ENCODE peak calls at places on chromosomes 4 and X, in five cellular contexts. One of them, this sample, is unnamed.

GRCh38 chrX:53126377-53126776 is 32.4 kb downstream of the KANTR start:
- DNase-seq in endothelial cell: no peak
- DNase-seq in stimulated activated CD4-positive, alpha-beta T cell treated with anti-CD3 and anti-CD28 coated beads, Interleukin-4, amount 100 ng/mL, for 4 hours: no peak
- DNase-seq in NCI-H446 treated with DMSO at 0.1 percent for 48 hours: no peak
- DNase-seq in adrenal gland: no peak
- DNase-seq in this sample: no peak

GRCh38 chrX:19629541-19629940 is 114.2 kb upstream of the MAP3K15 start:
- DNase-seq in endothelial cell: no peak
- DNase-seq in stimulated activated CD4-positive, alpha-beta T cell treated with anti-CD3 and anti-CD28 coated beads, Interleukin-4, amount 100 ng/mL, for 4 hours: no peak
- DNase-seq in NCI-H446 treated with DMSO at 0.1 percent for 48 hours: no peak
- DNase-seq in adrenal gland: no peak
- DNase-seq in this sample: no peak

GRCh38 chr4:182449186-182449880 is 206.1 kb downstream of the TENM3 start:
- DNase-seq in endothelial cell: peak; percentile 61
- DNase-seq in stimulated activated CD4-positive, alpha-beta T cell treated with anti-CD3 and anti-CD28 coated beads, Interleukin-4, amount 100 ng/mL, for 4 hours: no peak
- DNase-seq in NCI-H446 treated with DMSO at 0.1 percent for 48 hours: no peak
- DNase-seq in adrenal gland: peak; percentile 61
- DNase-seq in this sample: no peak

GRCh38 chrX:13013353-13014110 is 30.9 kb downstream of the FAM9C start:
- DNase-seq in endothelial cell: no peak
- DNase-seq in stimulated activated CD4-positive, alpha-beta T cell treated with anti-CD3 and anti-CD28 coated beads, Interleukin-4, amount 100 ng/mL, for 4 hours: no peak
- DNase-seq in NCI-H446 treated with DMSO at 0.1 percent for 48 hours: no peak
- DNase-seq in adrenal gland: peak; percentile 34
- DNase-seq in this sample: no peak

GRCh38 chr4:147530153-147530552 is 49.3 kb downstream of the EDNRA start:
- DNase-seq in endothelial cell: no peak
- DNase-seq in stimulated activated CD4-positive, alpha-beta T cell treated with anti-CD3 and anti-CD28 coated beads, Interleukin-4, amount 100 ng/mL, for 4 hours: no peak
- DNase-seq in NCI-H446 treated with DMSO at 0.1 percent for 48 hours: no peak
- DNase-seq in adrenal gland: no peak
- DNase-seq in this sample: no peak

GRCh38 chr4:159540501-159540900 is 437.6 kb downstream of the RAPGEF2 start:
- DNase-seq in endothelial cell: no peak
- DNase-seq in stimulated activated CD4-positive, alpha-beta T cell treated with anti-CD3 and anti-CD28 coated beads, Interleukin-4, amount 100 ng/mL, for 4 hours: no peak
- DNase-seq in NCI-H446 treated with DMSO at 0.1 percent for 48 hours: no peak
- DNase-seq in adrenal gland: no peak
- DNase-seq in this sample: no peak

GRCh38 chrX:13088155-13088485 is 43.7 kb upstream of the FAM9C start:
- DNase-seq in endothelial cell: no peak
- DNase-seq in stimulated activated CD4-positive, alpha-beta T cell treated with anti-CD3 and anti-CD28 coated beads, Interleukin-4, amount 100 ng/mL, for 4 hours: no peak
- DNase-seq in NCI-H446 treated with DMSO at 0.1 percent for 48 hours: no peak
- DNase-seq in adrenal gland: no peak
- DNase-seq in this sample: no peak

GRCh38 chr4:190019023-190019858 is 7.8 kb downstream of the FRG2 start:
- DNase-seq in endothelial cell: peak; percentile 41
- DNase-seq in stimulated activated CD4-positive, alpha-beta T cell treated with anti-CD3 and anti-CD28 coated beads, Interleukin-4, amount 100 ng/mL, for 4 hours: no peak
- DNase-seq in NCI-H446 treated with DMSO at 0.1 percent for 48 hours: no peak
- DNase-seq in adrenal gland: no peak
- DNase-seq in this sample: peak; percentile 50

GRCh38 chr4:172149329-172149728 is 336.1 kb downstream of the GALNTL6 start:
- DNase-seq in endothelial cell: no peak
- DNase-seq in stimulated activated CD4-positive, alpha-beta T cell treated with anti-CD3 and anti-CD28 coated beads, Interleukin-4, amount 100 ng/mL, for 4 hours: no peak
- DNase-seq in NCI-H446 treated with DMSO at 0.1 percent for 48 hours: no peak
- DNase-seq in adrenal gland: no peak
- DNase-seq in this sample: no peak

GRCh38 chr4:145819246-145820181 is 119.1 kb downstream of the ZNF827 start:
- DNase-seq in endothelial cell: no peak
- DNase-seq in stimulated activated CD4-positive, alpha-beta T cell treated with anti-CD3 and anti-CD28 coated beads, Interleukin-4, amount 100 ng/mL, for 4 hours: no peak
- DNase-seq in NCI-H446 treated with DMSO at 0.1 percent for 48 hours: peak; percentile 87
- DNase-seq in adrenal gland: no peak
- DNase-seq in this sample: no peak

GRCh38 chr4:40736910-40737309 is 12.8 kb upstream of the NSUN7 start:
- DNase-seq in endothelial cell: no peak
- DNase-seq in stimulated activated CD4-positive, alpha-beta T cell treated with anti-CD3 and anti-CD28 coated beads, Interleukin-4, amount 100 ng/mL, for 4 hours: no peak
- DNase-seq in NCI-H446 treated with DMSO at 0.1 percent for 48 hours: no peak
- DNase-seq in adrenal gland: no peak
- DNase-seq in this sample: no peak

GRCh38 chr4:179095585-179096228 is 1653.5 kb upstream of the AGA start:
- DNase-seq in endothelial cell: peak; percentile 59
- DNase-seq in stimulated activated CD4-positive, alpha-beta T cell treated with anti-CD3 and anti-CD28 coated beads, Interleukin-4, amount 100 ng/mL, for 4 hours: no peak
- DNase-seq in NCI-H446 treated with DMSO at 0.1 percent for 48 hours: no peak
- DNase-seq in adrenal gland: peak; percentile 26
- DNase-seq in this sample: peak; percentile 49

GRCh38 chrX:43969504-43970501 is 3.4 kb downstream of the NDP start:
- DNase-seq in endothelial cell: no peak
- DNase-seq in stimulated activated CD4-positive, alpha-beta T cell treated with anti-CD3 and anti-CD28 coated beads, Interleukin-4, amount 100 ng/mL, for 4 hours: no peak
- DNase-seq in NCI-H446 treated with DMSO at 0.1 percent for 48 hours: peak; percentile 46
- DNase-seq in adrenal gland: peak; percentile 31
- DNase-seq in this sample: peak; percentile 61

GRCh38 chr4:35608205-35608604 is 636.1 kb downstream of the ARAP2 start:
- DNase-seq in endothelial cell: no peak
- DNase-seq in stimulated activated CD4-positive, alpha-beta T cell treated with anti-CD3 and anti-CD28 coated beads, Interleukin-4, amount 100 ng/mL, for 4 hours: no peak
- DNase-seq in NCI-H446 treated with DMSO at 0.1 percent for 48 hours: no peak
- DNase-seq in adrenal gland: no peak
- DNase-seq in this sample: no peak

GRCh38 chr4:26088433-26088928 is 174.5 kb downstream of the SMIM20 start:
- DNase-seq in endothelial cell: no peak
- DNase-seq in stimulated activated CD4-positive, alpha-beta T cell treated with anti-CD3 and anti-CD28 coated beads, Interleukin-4, amount 100 ng/mL, for 4 hours: no peak
- DNase-seq in NCI-H446 treated with DMSO at 0.1 percent for 48 hours: no peak
- DNase-seq in adrenal gland: no peak
- DNase-seq in this sample: no peak

GRCh38 chr4:138085956-138086355 is 156.2 kb downstream of the SLC7A11 start:
- DNase-seq in endothelial cell: no peak
- DNase-seq in stimulated activated CD4-positive, alpha-beta T cell treated with anti-CD3 and anti-CD28 coated beads, Interleukin-4, amount 100 ng/mL, for 4 hours: no peak
- DNase-seq in NCI-H446 treated with DMSO at 0.1 percent for 48 hours: no peak
- DNase-seq in adrenal gland: no peak
- DNase-seq in this sample: no peak

This sample was measured in ecto neural progenitor cell.